ENCODE peak calls at places on chromosome 16, in five cellular contexts. One of them, this sample, is unnamed.

GRCh38 chr16:87702325-87702811 is 63.4 kb downstream of the KLHDC4 start:
- DNase-seq in BE2C: peak
- DNase-seq in testis: peak
- DNase-seq in cardiac fibroblast: peak
- DNase-seq in Peyer's patch: no peak
- DNase-seq in this sample: no peak

GRCh38 chr16:3503513-3503912 is 2.7 kb downstream of the CLUAP1 start:
- DNase-seq in BE2C: no peak
- DNase-seq in testis: no peak
- DNase-seq in Peyer's patch: no peak
- DNase-seq in cardiac fibroblast: no peak
- DNase-seq in this sample: no peak

GRCh38 chr16:57533618-57534336 is 2.6 kb downstream of the CCDC102A start:
- DNase-seq in Peyer's patch: no peak
- DNase-seq in testis: peak
- DNase-seq in BE2C: peak
- DNase-seq in cardiac fibroblast: no peak
- DNase-seq in this sample: peak

GRCh38 chr16:81457326-81458133 is 12.9 kb downstream of the CMIP start:
- DNase-seq in cardiac fibroblast: peak
- DNase-seq in testis: no peak
- DNase-seq in Peyer's patch: peak
- DNase-seq in BE2C: no peak
- DNase-seq in this sample: no peak

GRCh38 chr16:11355862-11356261 is 10.6 kb downstream of the RMI2 start:
- DNase-seq in cardiac fibroblast: no peak
- DNase-seq in BE2C: no peak
- DNase-seq in testis: no peak
- DNase-seq in Peyer's patch: no peak
- DNase-seq in this sample: no peak

GRCh38 chr16:17211797-17212196 is 259.0 kb downstream of the XYLT1 start:
- DNase-seq in Peyer's patch: no peak
- DNase-seq in BE2C: peak
- DNase-seq in cardiac fibroblast: no peak
- DNase-seq in testis: no peak
- DNase-seq in this sample: no peak

GRCh38 chr16:50315346-50315997 is 49.1 kb downstream of the ADCY7 start:
- DNase-seq in testis: no peak
- DNase-seq in BE2C: peak
- DNase-seq in Peyer's patch: peak
- DNase-seq in cardiac fibroblast: no peak
- DNase-seq in this sample: no peak

GRCh38 chr16:62035115-62036092 is 834 bp downstream of the CDH8 start:
- DNase-seq in BE2C: no peak
- DNase-seq in cardiac fibroblast: peak
- DNase-seq in Peyer's patch: no peak
- DNase-seq in testis: peak
- DNase-seq in this sample: peak

GRCh38 chr16:86516618-86517003 is 6.3 kb downstream of the FOXF1 start:
- DNase-seq in testis: no peak
- DNase-seq in cardiac fibroblast: no peak
- DNase-seq in BE2C: no peak
- DNase-seq in Peyer's patch: peak
- DNase-seq in this sample: no peak

GRCh38 chr16:2284001-2284770 is 16.3 kb upstream of the RNPS1 start:
- DNase-seq in cardiac fibroblast: no peak
- DNase-seq in testis: no peak
- DNase-seq in Peyer's patch: no peak
- DNase-seq in BE2C: no peak
- DNase-seq in this sample: no peak

GRCh38 chr16:24309222-24309905 is 53.2 kb downstream of the CACNG3 start:
- DNase-seq in BE2C: peak
- DNase-seq in cardiac fibroblast: peak
- DNase-seq in Peyer's patch: no peak
- DNase-seq in testis: peak
- DNase-seq in this sample: no peak

GRCh38 chr16:79286646-79287423 is 313.7 kb downstream of the MAF start:
- DNase-seq in cardiac fibroblast: no peak
- DNase-seq in BE2C: no peak
- DNase-seq in Peyer's patch: no peak
- DNase-seq in testis: peak
- DNase-seq in this sample: no peak

GRCh38 chr16:77885596-77886295 is 97.4 kb downstream of the VAT1L start:
- DNase-seq in cardiac fibroblast: peak
- DNase-seq in BE2C: no peak
- DNase-seq in testis: no peak
- DNase-seq in Peyer's patch: no peak
- DNase-seq in this sample: no peak

GRCh38 chr16:3020604-3021448 is 658 bp downstream of the TNFRSF12A start:
- DNase-seq in testis: peak
- DNase-seq in Peyer's patch: peak
- DNase-seq in BE2C: peak
- DNase-seq in cardiac fibroblast: peak
- DNase-seq in this sample: peak

GRCh38 chr16:70750893-70751467 is 50.0 kb downstream of the VAC14 start:
- DNase-seq in testis: peak
- DNase-seq in Peyer's patch: no peak
- DNase-seq in BE2C: no peak
- DNase-seq in cardiac fibroblast: peak
- DNase-seq in this sample: no peak

GRCh38 chr16:85383836-85384825 is 229.0 kb upstream of the GSE1 start:
- DNase-seq in Peyer's patch: no peak
- DNase-seq in cardiac fibroblast: no peak
- DNase-seq in testis: no peak
- DNase-seq in BE2C: peak
- DNase-seq in this sample: no peak

GRCh38 chr16:27685802-27686201 is 135.9 kb downstream of the KATNIP start:
- DNase-seq in BE2C: no peak
- DNase-seq in testis: no peak
- DNase-seq in Peyer's patch: no peak
- DNase-seq in cardiac fibroblast: peak
- DNase-seq in this sample: no peak

GRCh38 chr16:81189100-81189664 is 49.3 kb upstream of the BCO1 start:
- DNase-seq in Peyer's patch: peak
- DNase-seq in BE2C: peak
- DNase-seq in testis: peak
- DNase-seq in cardiac fibroblast: peak
- DNase-seq in this sample: no peak

GRCh38 chr16:89155184-89155679 is 16.3 kb upstream of the CDH15 start:
- DNase-seq in BE2C: peak
- DNase-seq in testis: peak
- DNase-seq in cardiac fibroblast: peak
- DNase-seq in Peyer's patch: peak
- DNase-seq in this sample: no peak

GRCh38 chr16:89489731-89490385 is 503 bp downstream of the ANKRD11 start:
- DNase-seq in testis: no peak
- DNase-seq in BE2C: no peak
- DNase-seq in cardiac fibroblast: no peak
- DNase-seq in Peyer's patch: no peak
- DNase-seq in this sample: no peak

GRCh38 chr16:85471469-85472431 is 141.4 kb upstream of the GSE1 start:
- DNase-seq in Peyer's patch: no peak
- DNase-seq in BE2C: no peak
- DNase-seq in cardiac fibroblast: no peak
- DNase-seq in testis: peak
- DNase-seq in this sample: no peak

GRCh38 chr16:71675380-71675779 is 49.1 kb downstream of the PHLPP2 start:
- DNase-seq in BE2C: no peak
- DNase-seq in cardiac fibroblast: no peak
- DNase-seq in Peyer's patch: no peak
- DNase-seq in testis: no peak
- DNase-seq in this sample: no peak

GRCh38 chr16:65546353-65546791 is 424.5 kb upstream of the CDH11 start:
- DNase-seq in testis: no peak
- DNase-seq in BE2C: peak
- DNase-seq in cardiac fibroblast: no peak
- DNase-seq in Peyer's patch: no peak
- DNase-seq in this sample: no peak

GRCh38 chr16:86681440-86681838 is 103.1 kb downstream of the FOXL1 start:
- DNase-seq in BE2C: no peak
- DNase-seq in Peyer's patch: no peak
- DNase-seq in testis: no peak
- DNase-seq in cardiac fibroblast: peak
- DNase-seq in this sample: no peak

DNA sequence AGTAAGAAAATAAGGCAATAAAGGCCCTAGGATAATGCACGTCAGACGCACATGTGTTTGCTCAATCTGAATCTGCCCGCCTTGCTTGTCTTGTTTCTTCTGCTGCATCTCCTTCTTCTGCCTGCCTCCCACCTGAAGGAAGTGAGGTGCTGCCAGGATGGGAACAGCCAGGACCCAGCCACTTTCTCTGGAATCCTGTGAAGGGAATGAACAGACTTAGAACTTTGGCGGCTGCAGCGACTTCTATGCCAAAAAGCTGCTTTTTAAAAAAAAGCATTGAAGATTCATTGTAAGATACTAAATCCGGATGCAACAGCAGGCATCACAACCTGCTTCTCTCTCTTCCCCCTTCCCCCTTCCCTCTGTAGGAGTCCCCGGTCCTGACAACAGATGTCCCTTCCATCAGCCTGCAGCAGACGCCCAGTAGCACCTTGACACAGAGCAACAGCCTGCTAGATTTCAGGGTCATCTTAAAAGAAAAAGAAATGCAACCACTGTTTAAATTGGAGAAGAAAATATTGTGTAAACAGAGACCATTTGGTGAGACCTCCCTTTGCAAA is 176.4 kb downstream of the HS3ST4 start:
- DNase-seq in cardiac fibroblast: no peak
- DNase-seq in testis: no peak
- DNase-seq in BE2C: no peak
- DNase-seq in Peyer's patch: no peak
- DNase-seq in this sample: no peak
- TF ChIP-seq CTCF in cardiac fibroblast: no peak
- TF ChIP-seq CTCF in testis: no peak
- TF ChIP-seq CTCF in BE2C: no peak
- TF ChIP-seq CTCF in Peyer's patch: no peak
- TF ChIP-seq CTCF in this sample: no peak

GRCh38 chr16:31179747-31180458 is at the start of gene FUS:
- DNase-seq in BE2C: peak
- DNase-seq in testis: peak
- DNase-seq in Peyer's patch: peak
- DNase-seq in cardiac fibroblast: peak
- DNase-seq in this sample: peak
- TF ChIP-seq CTCF in BE2C: no peak
- TF ChIP-seq CTCF in testis: peak
- TF ChIP-seq CTCF in Peyer's patch: peak
- TF ChIP-seq CTCF in cardiac fibroblast: no peak
- TF ChIP-seq CTCF in this sample: no peak

DNA sequence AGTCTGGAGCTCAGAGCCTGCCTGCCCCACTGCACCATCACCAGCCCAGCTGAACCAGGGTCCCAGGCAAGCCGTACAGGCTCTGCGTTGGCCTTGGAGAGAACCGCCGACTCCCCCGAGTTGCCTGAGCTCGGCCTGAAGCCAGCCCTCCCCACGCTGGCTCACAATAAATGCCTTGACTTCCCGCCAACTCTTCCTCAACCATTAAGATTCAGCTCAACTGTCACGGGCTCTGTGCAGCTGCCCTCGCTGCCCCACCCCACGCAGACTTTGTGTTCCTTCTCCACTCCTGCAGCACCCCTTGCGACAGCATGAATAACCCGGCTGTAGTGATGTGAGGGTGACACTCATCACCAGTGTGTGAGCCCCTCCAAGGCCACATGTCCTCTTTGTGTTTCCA is 4.8 kb upstream of the QPRT start:
- DNase-seq in cardiac fibroblast: peak
- DNase-seq in BE2C: peak
- DNase-seq in Peyer's patch: peak
- DNase-seq in testis: peak
- DNase-seq in this sample: no peak
- TF ChIP-seq CTCF in cardiac fibroblast: no peak
- TF ChIP-seq CTCF in BE2C: no peak
- TF ChIP-seq CTCF in Peyer's patch: peak
- TF ChIP-seq CTCF in testis: no peak
- TF ChIP-seq CTCF in this sample: no peak

GRCh38 chr16:75971334-75971733 is 245.0 kb upstream of the CPHXL start:
- DNase-seq in BE2C: no peak
- DNase-seq in Peyer's patch: no peak
- DNase-seq in cardiac fibroblast: no peak
- DNase-seq in testis: no peak
- DNase-seq in this sample: no peak

DNA sequence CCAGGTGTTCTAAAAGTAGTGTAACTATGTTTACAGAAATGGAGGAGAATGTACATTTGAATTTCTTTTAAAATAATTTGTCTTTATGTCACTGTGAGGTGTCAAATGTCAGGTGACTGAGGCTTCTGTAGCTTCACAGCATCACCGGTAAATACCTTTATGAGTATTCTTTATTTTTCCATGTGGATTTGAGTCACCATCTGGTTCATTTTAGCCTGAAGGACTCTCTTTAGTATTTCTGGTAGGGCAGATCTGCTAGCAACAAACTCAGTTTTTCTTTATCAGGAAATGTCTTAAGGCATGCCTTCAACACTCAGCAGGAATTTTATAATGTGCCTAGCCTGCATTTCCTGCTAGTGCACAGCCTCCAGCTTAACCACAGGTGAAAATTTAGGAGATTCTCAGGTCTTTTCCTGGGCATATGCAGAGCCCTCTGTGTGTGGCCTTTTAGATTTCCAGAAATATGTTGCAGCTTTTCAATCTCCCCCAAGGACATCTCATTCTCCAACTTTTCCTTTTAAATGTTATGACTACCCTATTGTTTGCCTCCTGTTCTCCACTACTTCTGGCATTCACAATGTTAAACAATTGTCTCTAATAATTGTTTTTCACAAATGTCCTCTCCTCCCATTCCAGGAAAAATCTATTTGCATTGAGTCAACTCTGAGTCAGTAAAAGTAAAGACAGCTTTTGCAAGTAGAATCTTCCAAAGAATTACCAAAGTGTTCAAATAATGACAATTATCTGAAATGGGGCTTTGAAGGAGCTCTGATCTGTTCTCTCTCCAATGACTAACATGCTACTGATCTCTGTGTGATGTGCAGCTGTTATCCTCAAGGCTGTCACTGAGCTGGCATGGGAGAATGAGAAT is 239.4 kb upstream of the CPHXL start:
- DNase-seq in Peyer's patch: no peak
- DNase-seq in BE2C: no peak
- DNase-seq in cardiac fibroblast: no peak
- DNase-seq in testis: no peak
- DNase-seq in this sample: no peak
- TF ChIP-seq CTCF in Peyer's patch: no peak
- TF ChIP-seq CTCF in BE2C: no peak
- TF ChIP-seq CTCF in cardiac fibroblast: no peak
- TF ChIP-seq CTCF in testis: no peak
- TF ChIP-seq CTCF in this sample: no peak

This sample was measured in osteocyte.